ENCODE peak calls at places on chromosomes 13 and 19, in eight cellular contexts. F is stimulated activated CD4-positive, alpha-beta T cell treated with anti-CD3 and anti-CD28 coated beads, Interleukin-4, amount 100 ng/mL, for 24 hours; R is fibroblast of pulmonary artery; T is COR-L47; X is T-helper 2 cell treated with Interferon-gamma antibody and Interleukin-4, amounts not matched to agents 5 μg/mL and 100 μg/mL, for 36 hours; O is BJ; E is activated naive CD4-positive, alpha-beta T cell; A is NB4. K is an unnamed sample.
A peak's percentile ranks its signal among the peaks of the same experiment; 100 is the strongest.

GRCh38 chr13:21333186-21333585 is 125.9 kb downstream of the ZDHHC20 start:
- DNase-seq in T (no peak), O (no peak), F (no peak), R (no peak), A (no peak), X (no peak), E (no peak), K (no peak)

GRCh38 chr13:49690133-49690989 is 925 bp downstream of the EBPL start:
- DNase-seq in E (no peak), O (no peak), F (no peak), T (peak; percentile 40), R (peak; percentile 75), A (peak; percentile 45), X (no peak), K (no peak)

GRCh38 chr13:36979361-36980040 is 19.6 kb downstream of the ALG5 start:
- DNase-seq in X (no peak), A (no peak), O (no peak), R (no peak), T (no peak), E (no peak), F (no peak), K (no peak)

GRCh38 chr19:49553451-49554271 is 25.9 kb downstream of the RCN3 start:
- DNase-seq in X (peak; percentile 75), F (peak; percentile 76), O (no peak), E (no peak), A (no peak), T (no peak), R (peak; percentile 53), K (no peak)

GRCh38 chr13:85665286-85665685 is 133.9 kb downstream of the SLITRK6 start:
- DNase-seq in A (peak; percentile 14), R (peak; percentile 10), E (no peak), X (no peak), F (no peak), O (no peak), T (no peak), K (no peak)

GRCh38 chr13:94332360-94333040 is 147.0 kb downstream of the DCT start:
- DNase-seq in E (no peak), O (no peak), A (no peak), T (no peak), X (no peak), R (no peak), F (no peak), K (no peak)

GRCh38 chr13:95593462-95593861 is 40.9 kb downstream of the CLDN10 start:
- DNase-seq in T (no peak), A (no peak), E (no peak), F (no peak), X (no peak), R (no peak), O (no peak), K (no peak)

GRCh38 chr13:92346046-92346445 is 880.6 kb upstream of the GPC6 start:
- DNase-seq in X (no peak), O (no peak), R (peak; percentile 39), E (no peak), T (no peak), F (no peak), A (no peak), K (no peak)

GRCh38 chr19:39038098-39038497 is 5.7 kb upstream of the FBXO27 start:
- DNase-seq in A (peak; percentile 39), O (no peak), R (peak; percentile 47), E (no peak), X (no peak), T (no peak), F (no peak), K (no peak)

GRCh38 chr19:46192990-46193650 is 36.4 kb upstream of the IGFL1 start:
- DNase-seq in R (peak; percentile 69), X (peak; percentile 60), T (no peak), F (no peak), A (peak; percentile 98), O (peak; percentile 48), E (no peak), K (no peak)

GRCh38 chr19:45003485-45003884 is 2.2 kb downstream of the RELB start:
- DNase-seq in A (no peak), X (no peak), T (no peak), O (no peak), E (no peak), R (no peak), F (no peak), K (no peak)

GRCh38 chr13:87259479-87260083 is 411.6 kb upstream of the SLITRK5 start:
- DNase-seq in T (no peak), E (no peak), X (no peak), F (no peak), R (no peak), A (no peak), O (no peak), K (no peak)

GRCh38 chr19:23070353-23070781 is 46.5 kb upstream of the ZNF730 start:
- DNase-seq in T (no peak), O (no peak), R (peak; percentile 49), A (peak; percentile 51), F (no peak), X (no peak), E (no peak), K (no peak)

GRCh38 chr13:24605923-24606372 is 74.3 kb upstream of the ATP12A start:
- DNase-seq in T (peak; percentile 34), F (no peak), A (peak; percentile 49), E (no peak), R (peak; percentile 44), X (no peak), O (no peak), K (no peak)

GRCh38 chr19:10449037-10449436 is 28.7 kb downstream of the PDE4A start:
- DNase-seq in R (no peak), O (no peak), X (no peak), T (no peak), F (no peak), A (peak; percentile 14), E (no peak), K (no peak)

GRCh38 chr13:32427852-32428580 is at the start of gene N4BP2L1:
- DNase-seq in R (peak; percentile 51), T (peak; percentile 65), A (peak; percentile 96), X (peak; percentile 89), O (no peak), F (peak; percentile 86), E (peak; percentile 66), K (peak; percentile 44)

GRCh38 chr13:108003626-108004025 is 211.7 kb downstream of the LIG4 start:
- DNase-seq in F (no peak), X (no peak), A (no peak), O (no peak), E (no peak), T (peak; percentile 68), R (no peak), K (peak; percentile 98)

GRCh38 chr13:112767506-112768471 is 78.0 kb downstream of the ATP11A start:
- DNase-seq in T (no peak), A (no peak), X (no peak), O (no peak), R (no peak), E (no peak), F (no peak), K (no peak)

GRCh38 chr13:101308247-101309013 is 107.9 kb downstream of the NALCN start:
- DNase-seq in A (no peak), E (no peak), T (no peak), O (no peak), R (peak; percentile 6), X (no peak), F (no peak), K (no peak)